ENCODE peak calls at places on chromosome 17, in eight cellular contexts. Q, I, A, C, U, M, N and G are unnamed samples.

GRCh38 chr17:3639981-3640596 is 3.5 kb downstream of the CTNS start:
- DNase-seq in Q (no peak), I (peak), A (no peak), C (no peak), U (no peak), M (no peak), N (no peak), G (peak)

GRCh38 chr17:75588546-75589016 is 981 bp downstream of the MYO15B start:
- DNase-seq in Q (no peak), I (no peak), A (no peak), C (no peak), U (peak), M (peak), N (no peak), G (no peak)

GRCh38 chr17:81331527-81332043 is 36.5 kb upstream of the SLC38A10 start:
- DNase-seq in Q (no peak), I (no peak), A (no peak), C (no peak), U (no peak), M (no peak), N (peak), G (no peak)

GRCh38 chr17:76567634-76568432 is 17.8 kb downstream of the ST6GALNAC2 start:
- DNase-seq in Q (no peak), I (peak), A (no peak), C (no peak), U (no peak), M (no peak), N (no peak), G (no peak)

GRCh38 chr17:79082311-79083190 is 7.9 kb downstream of the ENGASE start:
- DNase-seq in Q (peak), I (no peak), A (no peak), C (no peak), U (peak), M (no peak), N (peak), G (no peak)

GRCh38 chr17:8140413-8141029 is 11.7 kb downstream of the PER1 start:
- DNase-seq in Q (no peak), I (no peak), A (no peak), C (no peak), U (no peak), M (peak), N (no peak), G (no peak)

GRCh38 chr17:28843810-28844137 is 1.2 kb upstream of the FAM222B start:
- DNase-seq in Q (no peak), I (no peak), A (no peak), C (no peak), U (no peak), M (no peak), N (no peak), G (no peak)

GRCh38 chr17:75764711-75765421 is at the start of gene GALK1:
- DNase-seq in Q (peak), I (peak), A (no peak), C (no peak), U (peak), M (peak), N (peak), G (no peak)

GRCh38 chr17:80270836-80271235 is 10.2 kb downstream of the RNF213 start:
- DNase-seq in Q (peak), I (no peak), A (no peak), C (no peak), U (no peak), M (no peak), N (peak), G (no peak)

GRCh38 chr17:41140360-41141132 is at the start of gene KRTAP4-6:
- DNase-seq in Q (peak), I (no peak), A (peak), C (no peak), U (no peak), M (no peak), N (no peak), G (peak)

GRCh38 chr17:43664096-43664495 is 2.4 kb upstream of the MEOX1 start:
- DNase-seq in Q (no peak), I (no peak), A (no peak), C (no peak), U (no peak), M (no peak), N (no peak), G (no peak)

GRCh38 chr17:46099865-46100264 is 93.4 kb downstream of the KANSL1 start:
- DNase-seq in Q (no peak), I (no peak), A (no peak), C (no peak), U (no peak), M (no peak), N (no peak), G (no peak)

GRCh38 chr17:69093995-69094394 is 33.3 kb upstream of the ABCA9 start:
- DNase-seq in Q (no peak), I (no peak), A (no peak), C (no peak), U (no peak), M (no peak), N (no peak), G (no peak)

GRCh38 chr17:79105937-79106336 is 31.3 kb downstream of the ENGASE start:
- DNase-seq in Q (no peak), I (no peak), A (no peak), C (no peak), U (no peak), M (no peak), N (no peak), G (no peak)

GRCh38 chr17:81844327-81844851 is 9.5 kb upstream of the PPP1R27 start:
- DNase-seq in Q (no peak), I (no peak), A (no peak), C (no peak), U (no peak), M (no peak), N (no peak), G (no peak)

GRCh38 chr17:81516439-81516838 is 3.8 kb upstream of the ACTG1 start:
- DNase-seq in Q (no peak), I (no peak), A (no peak), C (no peak), U (peak), M (no peak), N (no peak), G (no peak)

GRCh38 chr17:32461853-32462617 is 17.7 kb downstream of the PSMD11 start:
- DNase-seq in Q (peak), I (no peak), A (no peak), C (no peak), U (no peak), M (peak), N (peak), G (no peak)

GRCh38 chr17:47279062-47279801 is 25.6 kb downstream of the ITGB3 start:
- DNase-seq in Q (peak), I (peak), A (peak), C (no peak), U (peak), M (peak), N (no peak), G (peak)

GRCh38 chr17:78154903-78155811 is 9.0 kb downstream of the C17orf99 start:
- DNase-seq in Q (peak), I (no peak), A (no peak), C (no peak), U (no peak), M (no peak), N (no peak), G (no peak)

GRCh38 chr17:82441686-82442487 is 8.7 kb downstream of the CYBC1 start:
- DNase-seq in Q (no peak), I (no peak), A (no peak), C (no peak), U (no peak), M (no peak), N (no peak), G (no peak)

GRCh38 chr17:66412857-66413563 is 110.6 kb downstream of the PRKCA start:
- DNase-seq in Q (no peak), I (no peak), A (no peak), C (no peak), U (no peak), M (no peak), N (no peak), G (no peak)

GRCh38 chr17:9893606-9894005 is 11.5 kb downstream of the RCVRN start:
- DNase-seq in Q (no peak), I (no peak), A (no peak), C (no peak), U (no peak), M (no peak), N (no peak), G (no peak)

GRCh38 chr17:45640141-45640850 is 143.8 kb upstream of the CRHR1 start:
- DNase-seq in Q (peak), I (peak), A (peak), C (no peak), U (peak), M (peak), N (peak), G (peak)

GRCh38 chr17:76565728-76566612 is 19.7 kb downstream of the ST6GALNAC2 start:
- DNase-seq in Q (no peak), I (no peak), A (no peak), C (no peak), U (no peak), M (no peak), N (no peak), G (no peak)

GRCh38 chr17:76593338-76593737 is 7.7 kb upstream of the ST6GALNAC2 start:
- DNase-seq in Q (peak), I (no peak), A (no peak), C (no peak), U (no peak), M (no peak), N (no peak), G (no peak)

GRCh38 chr17:37791434-37791833 is 46.6 kb upstream of the HNF1B start:
- DNase-seq in Q (peak), I (no peak), A (no peak), C (no peak), U (no peak), M (no peak), N (peak), G (peak)

GRCh38 chr17:82630212-82630611 is 18.0 kb downstream of the WDR45B start:
- DNase-seq in Q (no peak), I (no peak), A (no peak), C (no peak), U (no peak), M (no peak), N (no peak), G (no peak)

GRCh38 chr17:63475491-63476412 is 1.1 kb upstream of the ACE start:
- DNase-seq in Q (no peak), I (no peak), A (no peak), C (no peak), U (no peak), M (no peak), N (peak), G (no peak)
- H3K4me3 ChIP-seq in Q (no peak), I (no peak), A (no peak), C (no peak), U (no peak), M (no peak), N (peak), G (no peak)

GRCh38 chr17:27315796-27316465 is 22.0 kb downstream of the WSB1 start:
- DNase-seq in Q (no peak), I (peak), A (no peak), C (no peak), U (no peak), M (no peak), N (no peak), G (no peak)

GRCh38 chr17:27319536-27320221 is 25.8 kb downstream of the WSB1 start:
- DNase-seq in Q (peak), I (peak), A (no peak), C (no peak), U (peak), M (peak), N (peak), G (no peak)

GRCh38 chr17:27318633-27319032 is 24.7 kb downstream of the WSB1 start:
- DNase-seq in Q (no peak), I (no peak), A (no peak), C (no peak), U (no peak), M (no peak), N (no peak), G (no peak)

GRCh38 chr17:27320222-27320560 is 26.3 kb downstream of the WSB1 start:
- DNase-seq in Q (no peak), I (no peak), A (no peak), C (no peak), U (no peak), M (no peak), N (no peak), G (no peak)

GRCh38 chr17:27318228-27318627 is 24.3 kb downstream of the WSB1 start:
- DNase-seq in Q (no peak), I (no peak), A (no peak), C (no peak), U (no peak), M (no peak), N (no peak), G (no peak)
- H3K4me3 ChIP-seq in Q (no peak), I (no peak), A (no peak), C (no peak), U (no peak), M (no peak), N (no peak), G (no peak)

GRCh38 chr17:6184508-6184907 is 114.3 kb downstream of the WSCD1 start:
- DNase-seq in Q (no peak), I (no peak), A (no peak), C (no peak), U (no peak), M (no peak), N (no peak), G (no peak)
- H3K4me3 ChIP-seq in Q (no peak), I (no peak), A (no peak), C (no peak), U (no peak), M (no peak), N (no peak), G (no peak)

GRCh38 chr17:39925282-39926134 is 1.9 kb downstream of the ORMDL3 start:
- DNase-seq in Q (no peak), I (no peak), A (no peak), C (no peak), U (no peak), M (no peak), N (peak), G (no peak)
- H3K4me3 ChIP-seq in Q (peak), I (no peak), A (peak), C (no peak), U (no peak), M (no peak), N (peak), G (peak)

GRCh38 chr17:51238253-51238887 is 21.5 kb downstream of the MBTD1 start:
- DNase-seq in Q (no peak), I (no peak), A (no peak), C (no peak), U (no peak), M (no peak), N (no peak), G (no peak)

GRCh38 chr17:51244041-51244440 is 15.8 kb downstream of the MBTD1 start:
- DNase-seq in Q (no peak), I (no peak), A (no peak), C (no peak), U (no peak), M (no peak), N (no peak), G (no peak)

GRCh38 chr17:51245535-51245934 is 14.3 kb downstream of the MBTD1 start:
- DNase-seq in Q (no peak), I (no peak), A (no peak), C (no peak), U (no peak), M (no peak), N (no peak), G (no peak)

DNA sequence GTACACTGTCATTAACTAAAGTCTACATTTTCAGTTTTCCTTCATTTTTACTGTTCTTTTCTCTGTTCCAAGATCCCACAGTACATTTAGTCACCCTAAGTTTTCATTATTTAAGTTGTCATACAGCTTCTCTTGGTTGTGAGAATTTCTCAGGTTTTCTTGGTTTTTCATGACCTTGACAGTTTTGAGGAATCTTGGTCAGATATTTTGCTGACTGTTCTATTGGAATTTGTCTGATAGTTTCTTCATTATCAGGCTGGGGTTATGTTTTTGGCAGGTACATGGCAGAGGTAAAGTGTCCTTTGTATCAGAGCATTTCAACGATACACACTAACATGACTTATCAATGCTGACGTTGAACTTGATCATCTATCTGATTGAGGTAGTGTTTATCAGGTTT is 19.6 kb downstream of the MBTD1 start:
- DNase-seq in Q (no peak), I (no peak), A (no peak), C (no peak), U (no peak), M (no peak), N (no peak), G (no peak)
- H3K4me3 ChIP-seq in Q (no peak), I (no peak), A (no peak), C (no peak), U (no peak), M (no peak), N (no peak), G (no peak)

GRCh38 chr17:50060951-50061712 is 5.2 kb downstream of the ITGA3 start:
- DNase-seq in Q (peak), I (peak), A (no peak), C (no peak), U (peak), M (peak), N (no peak), G (no peak)
- H3K4me3 ChIP-seq in Q (peak), I (no peak), A (no peak), C (no peak), U (peak), M (no peak), N (no peak), G (no peak)